ENCODE peak calls at places on chromosomes 1 and 21, in six cellular contexts. J, C, X, H, Y and O are unnamed samples.

GRCh38 chr1:3211996-3212395 is 143.0 kb downstream of the PRDM16 start:
- DNase-seq in J (no peak), C (no peak), X (no peak), H (no peak), Y (no peak), O (no peak)

GRCh38 chr21:35234725-35235124 is 185.6 kb upstream of the RUNX1 start:
- DNase-seq in J (no peak), C (peak), X (peak), H (no peak), Y (no peak), O (no peak)

GRCh38 chr1:52520149-52520548 is 32.7 kb downstream of the TUT4 start:
- DNase-seq in J (no peak), C (no peak), X (peak), H (no peak), Y (no peak), O (no peak)

GRCh38 chr1:175978476-175978875 is 228.6 kb downstream of the COP1 start:
- DNase-seq in J (no peak), C (peak), X (peak), H (no peak), Y (no peak), O (no peak)

GRCh38 chr1:68378296-68379084 is 71.3 kb downstream of the RPE65 start:
- DNase-seq in J (no peak), C (no peak), X (peak), H (no peak), Y (no peak), O (no peak)

GRCh38 chr1:109864063-109864822 is 46.4 kb upstream of the CSF1 start:
- DNase-seq in J (no peak), C (peak), X (peak), H (no peak), Y (peak), O (no peak)

GRCh38 chr21:14259669-14260458 is 43.9 kb downstream of the RBM11 start:
- DNase-seq in J (no peak), C (peak), X (peak), H (no peak), Y (peak), O (peak)

GRCh38 chr1:19974822-19975416 is 4.5 kb downstream of the PLA2G2A start:
- DNase-seq in J (peak), C (peak), X (peak), H (no peak), Y (peak), O (no peak)

GRCh38 chr1:2481885-2482284 is 5.8 kb downstream of the PLCH2 start:
- DNase-seq in J (no peak), C (no peak), X (no peak), H (no peak), Y (no peak), O (no peak)

GRCh38 chr1:236011641-236012040 is 53.2 kb downstream of the NID1 start:
- DNase-seq in J (no peak), C (no peak), X (no peak), H (no peak), Y (no peak), O (no peak)

GRCh38 chr1:159867322-159868064 is 5.0 kb upstream of the VSIG8 start:
- DNase-seq in J (peak), C (no peak), X (no peak), H (no peak), Y (peak), O (no peak)

GRCh38 chr1:225004396-225004795 is 74.9 kb downstream of the DNAH14 start:
- DNase-seq in J (no peak), C (no peak), X (no peak), H (no peak), Y (peak), O (no peak)

GRCh38 chr1:11320153-11320936 is 47.3 kb downstream of the UBIAD1 start:
- DNase-seq in J (no peak), C (no peak), X (no peak), H (peak), Y (peak), O (peak)

GRCh38 chr1:198837276-198838021 is 198.6 kb downstream of the PTPRC start:
- DNase-seq in J (no peak), C (no peak), X (no peak), H (no peak), Y (no peak), O (no peak)
- TF ChIP-seq CTCF in J (no peak), C (no peak), X (no peak), H (no peak), Y (no peak), O (no peak)

GRCh38 chr1:206929509-206929908 is 7.8 kb upstream of the FCMR start:
- DNase-seq in J (no peak), C (no peak), X (no peak), H (no peak), Y (no peak), O (no peak)

GRCh38 chr1:206933333-206933945 is 11.7 kb upstream of the FCMR start:
- DNase-seq in J (peak), C (no peak), X (no peak), H (peak), Y (peak), O (no peak)

GRCh38 chr1:206932271-206932670 is 10.5 kb upstream of the FCMR start:
- DNase-seq in J (no peak), C (no peak), X (no peak), H (no peak), Y (no peak), O (no peak)

GRCh38 chr1:206930210-206930798 is 8.6 kb upstream of the FCMR start:
- DNase-seq in J (no peak), C (no peak), X (no peak), H (no peak), Y (no peak), O (no peak)

DNA sequence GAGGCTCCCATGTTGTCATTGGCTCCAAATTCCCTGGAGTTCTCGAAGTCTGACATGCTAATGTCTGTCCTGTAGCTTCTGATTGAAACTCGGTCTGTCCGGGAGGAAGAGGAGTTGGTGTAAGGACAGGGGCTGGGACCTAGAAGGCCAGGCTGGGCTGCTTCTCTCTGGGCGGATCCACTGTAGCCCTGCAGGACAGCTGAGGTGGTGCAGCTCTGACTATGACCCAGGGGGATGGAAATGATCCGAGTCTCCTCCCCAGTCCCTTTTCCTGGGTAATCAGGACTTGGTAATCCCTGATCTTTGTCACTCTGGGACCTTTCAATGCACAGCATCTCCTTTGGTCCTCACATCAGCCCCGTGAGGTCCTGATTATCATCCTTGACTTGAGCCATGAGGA is 10.0 kb upstream of the FCMR start:
- DNase-seq in J (no peak), C (no peak), X (no peak), H (no peak), Y (peak), O (no peak)
- TF ChIP-seq CTCF in J (no peak), C (peak), X (no peak), H (no peak), Y (no peak), O (no peak)

GRCh38 chr21:40847956-40848355 is 998 bp upstream of the DSCAM start:
- DNase-seq in J (no peak), C (no peak), X (no peak), H (no peak), Y (peak), O (no peak)
- TF ChIP-seq CTCF in J (no peak), C (no peak), X (no peak), H (no peak), Y (peak), O (no peak)

GRCh38 chr1:183234660-183235476 is 48.8 kb downstream of the LAMC2 start:
- DNase-seq in J (peak), C (peak), X (peak), H (no peak), Y (peak), O (no peak)
- TF ChIP-seq CTCF in J (peak), C (peak), X (peak), H (no peak), Y (peak), O (peak)

GRCh38 chr1:161864577-161864976 is 98.5 kb downstream of the ATF6 start:
- DNase-seq in J (no peak), C (peak), X (peak), H (no peak), Y (no peak), O (no peak)
- TF ChIP-seq CTCF in J (no peak), C (peak), X (peak), H (peak), Y (peak), O (peak)

GRCh38 chr1:72432645-72433267 is 150.4 kb upstream of the NEGR1 start:
- DNase-seq in J (no peak), C (no peak), X (no peak), H (no peak), Y (peak), O (no peak)

GRCh38 chr1:72433591-72433990 is 151.3 kb upstream of the NEGR1 start:
- DNase-seq in J (no peak), C (no peak), X (no peak), H (no peak), Y (no peak), O (no peak)

GRCh38 chr1:72431810-72432209 is 149.5 kb upstream of the NEGR1 start:
- DNase-seq in J (no peak), C (no peak), X (no peak), H (no peak), Y (no peak), O (no peak)

GRCh38 chr1:72435025-72435424 is 152.7 kb upstream of the NEGR1 start:
- DNase-seq in J (no peak), C (peak), X (peak), H (no peak), Y (no peak), O (no peak)

GRCh38 chr1:72434070-72434469 is 151.7 kb upstream of the NEGR1 start:
- DNase-seq in J (no peak), C (no peak), X (no peak), H (no peak), Y (no peak), O (no peak)
- TF ChIP-seq CTCF in J (no peak), C (no peak), X (no peak), H (no peak), Y (no peak), O (no peak)

DNA sequence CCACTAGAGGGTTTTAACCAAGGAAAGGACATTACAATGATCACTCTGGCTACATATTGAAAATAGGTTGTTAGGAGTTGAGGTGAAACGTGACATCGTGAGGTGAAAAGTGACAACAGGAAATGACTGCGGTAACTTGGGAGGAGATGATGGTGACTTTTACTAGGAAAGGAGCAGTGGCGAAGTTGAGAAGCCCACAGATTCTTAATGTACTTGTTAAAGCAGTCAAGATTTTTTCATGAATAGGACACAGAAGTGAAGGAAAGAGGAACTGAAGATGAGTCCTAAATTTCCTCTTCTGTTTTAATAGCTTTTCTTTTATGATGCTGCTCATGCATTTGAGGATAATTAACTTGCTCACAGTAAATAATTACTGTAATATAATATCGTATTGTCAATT is 59.5 kb downstream of the OMA1 start:
- DNase-seq in J (no peak), C (no peak), X (no peak), H (no peak), Y (no peak), O (no peak)
- TF ChIP-seq CTCF in J (no peak), C (no peak), X (no peak), H (no peak), Y (no peak), O (no peak)

GRCh38 chr1:16241116-16241763 is 4.3 kb upstream of the CPLANE2 start:
- DNase-seq in J (no peak), C (no peak), X (no peak), H (no peak), Y (peak), O (no peak)
- TF ChIP-seq CTCF in J (no peak), C (no peak), X (no peak), H (no peak), Y (no peak), O (no peak)

GRCh38 chr1:91803133-91803532 is 82.8 kb downstream of the TGFBR3 start:
- DNase-seq in J (no peak), C (no peak), X (no peak), H (no peak), Y (no peak), O (no peak)

GRCh38 chr1:91806146-91806545 is 79.8 kb downstream of the TGFBR3 start:
- DNase-seq in J (no peak), C (no peak), X (no peak), H (no peak), Y (no peak), O (no peak)

GRCh38 chr1:91805343-91805801 is 80.6 kb downstream of the TGFBR3 start:
- DNase-seq in J (no peak), C (no peak), X (no peak), H (no peak), Y (no peak), O (no peak)

GRCh38 chr1:91804546-91805023 is 81.4 kb downstream of the TGFBR3 start:
- DNase-seq in J (no peak), C (peak), X (peak), H (peak), Y (no peak), O (no peak)

GRCh38 chr1:91803847-91804545 is 82.0 kb downstream of the TGFBR3 start:
- DNase-seq in J (no peak), C (no peak), X (no peak), H (peak), Y (no peak), O (no peak)
- TF ChIP-seq CTCF in J (no peak), C (no peak), X (no peak), H (no peak), Y (no peak), O (no peak)